ENCODE peak calls at places on chromosomes 5 and 9, in four cellular contexts. P is hypothalamus; Y is stimulated activated CD8-positive, alpha-beta memory T cell treated with anti-CD3 and anti-CD28 coated beads, Interleukin-2, amount 100 ng/mL, for 48 hours; T is HS-5. G is an unnamed sample.

GRCh38 chr5:157197088-157197487 is 16.4 kb downstream of the ITK start:
- DNase-seq in P (no peak), Y (no peak), T (no peak), G (no peak)

GRCh38 chr5:134041570-134042411 is 37.0 kb upstream of the VDAC1 start:
- DNase-seq in Y (no peak), T (no peak), P (no peak), G (no peak)

GRCh38 chr5:172102913-172103629 is 85.0 kb downstream of the STK10 start:
- DNase-seq in Y (no peak), T (peak; percentile 89), P (no peak), G (peak; percentile 94)

GRCh38 chr5:15592728-15593127 is 92.7 kb downstream of the FBXL7 start:
- DNase-seq in T (no peak), Y (no peak), P (no peak), G (no peak)

GRCh38 chr9:136052433-136052880 is 42.6 kb downstream of the NACC2 start:
- DNase-seq in P (peak; percentile 77), Y (no peak), T (no peak), G (peak; percentile 9)

GRCh38 chr5:82855893-82856292 is 221.3 kb downstream of the TMEM167A start:
- DNase-seq in P (no peak), Y (no peak), T (no peak), G (no peak)

GRCh38 chr9:133107961-133108793 is 12.9 kb downstream of the RALGDS start:
- DNase-seq in T (no peak), Y (no peak), P (no peak), G (no peak)

GRCh38 chr5:26569929-26570258 is 468.5 kb downstream of the CDH9 start:
- DNase-seq in Y (no peak), T (no peak), P (no peak), G (no peak)

GRCh38 chr9:133979921-133980863 is 11.9 kb downstream of the VAV2 start:
- DNase-seq in Y (no peak), T (no peak), P (no peak), G (no peak)

GRCh38 chr9:93911136-93911745 is 43.9 kb downstream of the BARX1 start:
- DNase-seq in Y (no peak), T (no peak), P (no peak), G (no peak)

GRCh38 chr9:22170162-22170932 is 161.2 kb upstream of the CDKN2B start:
- DNase-seq in P (no peak), T (peak; percentile 72), Y (no peak), G (no peak)

GRCh38 chr5:178329331-178329730 is 96.7 kb upstream of the PHYKPL start:
- DNase-seq in Y (no peak), T (no peak), P (no peak), G (no peak)

GRCh38 chr9:68947842-68948569 is 65.9 kb downstream of the PRKACG start:
- DNase-seq in Y (no peak), T (no peak), P (no peak), G (no peak)

G was measured in kidney epithelial cell.